ENCODE peak calls at places on chromosomes 3 and 15, in six cellular contexts. J is EL; R is HT1080; H is neural progenitor cell; Z is fibroblast of mammary gland; C is stimulated activated CD4-positive, alpha-beta T cell treated with anti-CD3 and anti-CD28 coated beads, TNF-alpha, amount 100 ng/mL, for 48 hours. Q is an unnamed sample.

GRCh38 chr3:105401691-105402149 is 35.0 kb downstream of the ALCAM start:
- DNase-seq in J (peak), R (peak), C (no peak), H (no peak), Z (peak), Q (no peak)

GRCh38 chr15:101250331-101250730 is 1.5 kb downstream of the CHSY1 start:
- DNase-seq in R (peak), Z (peak), J (peak), C (no peak), H (peak), Q (peak)

GRCh38 chr3:139745831-139746230 is 68.1 kb upstream of the NMNAT3 start:
- DNase-seq in R (peak), Z (peak), J (peak), H (no peak), C (no peak), Q (peak)

GRCh38 chr3:154274345-154274744 is 49.9 kb downstream of the DHX36 start:
- DNase-seq in J (no peak), C (no peak), Z (no peak), R (no peak), H (no peak), Q (no peak)

GRCh38 chr3:159733194-159733860 is 255.3 kb upstream of the IL12A start:
- DNase-seq in C (no peak), Z (peak), J (peak), H (peak), R (peak), Q (peak)

GRCh38 chr15:66646308-66646707 is 55.7 kb upstream of the SMAD6 start:
- DNase-seq in Z (peak), R (no peak), C (no peak), J (peak), H (peak), Q (peak)

GRCh38 chr3:188539631-188540194 is 385.8 kb downstream of the LPP start:
- DNase-seq in R (no peak), Z (no peak), H (no peak), C (no peak), J (no peak), Q (no peak)

GRCh38 chr15:25684521-25685215 is 178.5 kb downstream of the ATP10A start:
- DNase-seq in R (peak), Z (peak), C (no peak), J (peak), H (no peak), Q (peak)

GRCh38 chr3:53126646-53127045 is 3.6 kb downstream of the RFT1 start:
- DNase-seq in R (no peak), J (no peak), C (no peak), H (no peak), Z (no peak), Q (no peak)

GRCh38 chr3:7813412-7813811 is 688.2 kb upstream of the LMCD1 start:
- DNase-seq in Z (no peak), J (no peak), R (no peak), C (no peak), H (no peak), Q (no peak)

GRCh38 chr3:188431553-188431952 is 277.6 kb downstream of the LPP start:
- DNase-seq in R (peak), H (no peak), C (no peak), J (peak), Z (peak), Q (peak)

GRCh38 chr3:8734908-8735307 is 1.3 kb downstream of the CAV3 start:
- DNase-seq in J (no peak), C (no peak), H (no peak), Z (no peak), R (no peak), Q (no peak)

GRCh38 chr3:186798239-186798638 is 8.0 kb downstream of the RFC4 start:
- DNase-seq in J (no peak), R (no peak), H (no peak), Z (no peak), C (no peak), Q (peak)

GRCh38 chr3:24523195-24523594 is 28.5 kb upstream of the THRB start:
- DNase-seq in H (no peak), J (no peak), Z (no peak), C (no peak), R (no peak), Q (no peak)

GRCh38 chr15:31571676-31572075 is 245.0 kb downstream of the KLF13 start:
- DNase-seq in C (no peak), Z (no peak), H (no peak), R (no peak), J (no peak), Q (no peak)

GRCh38 chr3:105235785-105236184 is 130.9 kb upstream of the ALCAM start:
- DNase-seq in Z (no peak), J (no peak), C (no peak), R (no peak), H (no peak), Q (no peak)

GRCh38 chr3:13553686-13554085 is 4.8 kb downstream of the FBLN2 start:
- DNase-seq in H (no peak), J (no peak), C (no peak), R (no peak), Z (no peak), Q (no peak)

GRCh38 chr3:194170793-194171192 is 34.8 kb downstream of the HES1 start:
- DNase-seq in J (no peak), Z (no peak), R (no peak), C (no peak), H (no peak), Q (no peak)

GRCh38 chr3:40985195-40985594 is 214.1 kb upstream of the CTNNB1 start:
- DNase-seq in R (no peak), J (no peak), H (no peak), C (no peak), Z (no peak), Q (no peak)

GRCh38 chr3:64983583-64984359 is 296.0 kb upstream of the ADAMTS9 start:
- DNase-seq in R (no peak), Z (no peak), J (no peak), H (peak), C (no peak), Q (no peak)

GRCh38 chr15:69665641-69666091 is 213.0 kb downstream of the RPLP1 start:
- DNase-seq in C (no peak), Z (no peak), R (no peak), J (no peak), H (peak), Q (peak)

GRCh38 chr15:58260911-58261267 is 122.7 kb downstream of the AQP9 start:
- DNase-seq in C (no peak), Z (peak), H (no peak), J (peak), R (no peak), Q (peak)

GRCh38 chr3:187211532-187212274 is 14.4 kb downstream of the RTP1 start:
- DNase-seq in Z (peak), R (peak), J (peak), C (no peak), H (no peak), Q (no peak)

GRCh38 chr3:42119558-42120355 is 28.6 kb downstream of the TRAK1 start:
- DNase-seq in R (peak), J (no peak), C (no peak), H (no peak), Z (no peak), Q (no peak)

GRCh38 chr15:99126930-99127329 is 22.1 kb downstream of the SYNM start:
- DNase-seq in J (no peak), Z (no peak), R (no peak), C (no peak), H (no peak), Q (no peak)

GRCh38 chr15:25385986-25386385 is 52.8 kb downstream of the UBE3A start:
- DNase-seq in J (no peak), H (no peak), R (no peak), C (no peak), Z (no peak), Q (no peak)

GRCh38 chr15:101251830-101252820 is at the start of gene CHSY1:
- DNase-seq in Z (peak), C (peak), R (peak), H (peak), J (peak), Q (peak)

GRCh38 chr3:53570086-53570485 is 75.7 kb downstream of the CACNA1D start:
- DNase-seq in J (no peak), C (no peak), H (peak), Z (no peak), R (no peak), Q (no peak)

GRCh38 chr15:101332061-101332467 is 37.0 kb upstream of the SNRPA1 start:
- DNase-seq in H (no peak), Z (no peak), J (no peak), C (no peak), R (no peak), Q (no peak)

GRCh38 chr3:15974647-15975046 is 176.9 kb upstream of the ANKRD28 start:
- DNase-seq in R (no peak), Z (no peak), C (no peak), H (peak), J (no peak), Q (no peak)

GRCh38 chr3:29072626-29073025 is 208.2 kb upstream of the RBMS3 start:
- DNase-seq in J (no peak), H (no peak), Z (peak), R (no peak), C (no peak), Q (peak)

GRCh38 chr3:73637042-73637441 is 12.3 kb upstream of the PDZRN3 start:
- DNase-seq in R (peak), J (peak), Z (peak), C (no peak), H (no peak), Q (no peak)

GRCh38 chr3:195468391-195468776 is 25.6 kb upstream of the ACAP2 start:
- DNase-seq in R (no peak), C (no peak), Z (no peak), J (no peak), H (no peak), Q (no peak)

GRCh38 chr3:139326707-139327106 is 17.1 kb upstream of the MRPS22 start:
- DNase-seq in H (no peak), Z (no peak), C (no peak), R (no peak), J (no peak), Q (no peak)

GRCh38 chr15:74127954-74128784 is 2.2 kb upstream of the ISLR2 start:
- DNase-seq in R (no peak), Z (no peak), H (peak), C (no peak), J (peak), Q (peak)

GRCh38 chr3:123724306-123724705 is 139.5 kb upstream of the HACD2 start:
- DNase-seq in R (peak), H (peak), J (peak), Z (no peak), C (no peak), Q (peak)

GRCh38 chr3:137906985-137907649 is 102.8 kb upstream of the CLDN18 start:
- DNase-seq in H (no peak), R (no peak), J (no peak), C (no peak), Z (no peak), Q (no peak)

Q was measured in fibroblast of pulmonary artery.